ENCODE peak calls at places on chromosomes 13 and 19, in four cellular contexts. P is neural crest cell, W is fibroblast of the aortic adventitia, M is Panc1. Q is an unnamed sample.

GRCh38 chr13:114157869-114158495 is 21.1 kb upstream of the CFAP97D2 start:
- DNase-seq in M (no peak), P (no peak), W (no peak), Q (no peak)

GRCh38 chr19:18401580-18402112 is 4.2 kb upstream of the LRRC25 start:
- DNase-seq in P (no peak), W (peak; percentile 78), M (no peak), Q (no peak)

GRCh38 chr19:33251526-33252090 is 26.0 kb upstream of the SLC7A10 start:
- DNase-seq in P (no peak), W (no peak), M (no peak), Q (no peak)

GRCh38 chr19:33398361-33399060 is 25.0 kb downstream of the CEBPG start:
- DNase-seq in P (no peak), W (no peak), M (no peak), Q (no peak)

GRCh38 chr13:110450016-110450900 is 111.3 kb downstream of the RAB20 start:
- DNase-seq in W (no peak), M (no peak), P (no peak), Q (no peak)

GRCh38 chr13:59398127-59398526 is 765.6 kb downstream of the DIAPH3 start:
- DNase-seq in W (peak; percentile 2), M (no peak), P (no peak), Q (no peak)

GRCh38 chr13:90393408-90393807 is 954.1 kb upstream of the MIR17HG start:
- DNase-seq in P (no peak), M (no peak), W (no peak), Q (no peak)

GRCh38 chr13:49464621-49465325 is 20.7 kb downstream of the SETDB2 start:
- DNase-seq in P (no peak), W (no peak), M (no peak), Q (no peak)

GRCh38 chr19:4866595-4867424 is 657 bp downstream of the PLIN3 start:
- DNase-seq in W (peak; percentile 54), M (no peak), P (peak; percentile 34), Q (no peak)

GRCh38 chr19:40599331-40600085 is 1.7 kb upstream of the LTBP4 start:
- DNase-seq in P (no peak), W (no peak), M (no peak), Q (no peak)

GRCh38 chr19:45351401-45351952 is 10.9 kb downstream of the KLC3 start:
- DNase-seq in W (no peak), P (no peak), M (no peak), Q (no peak)

GRCh38 chr19:917323-918151 is at the start of gene KISS1R:
- DNase-seq in W (peak; percentile 12), M (no peak), P (peak; percentile 55), Q (peak; percentile 37)

GRCh38 chr19:5045015-5045414 is 76.1 kb downstream of the KDM4B start:
- DNase-seq in W (no peak), M (no peak), P (no peak), Q (no peak)

GRCh38 chr19:55598034-55598433 is 1.3 kb downstream of the FIZ1 start:
- DNase-seq in W (no peak), P (no peak), M (no peak), Q (no peak)

GRCh38 chr19:51712461-51713081 is 11.2 kb downstream of the HAS1 start:
- DNase-seq in M (no peak), P (no peak), W (peak; percentile 35), Q (no peak)

GRCh38 chr13:30647420-30647819 is 29.7 kb downstream of the USPL1 start:
- DNase-seq in M (no peak), W (no peak), P (no peak), Q (no peak)

GRCh38 chr19:44401108-44401786 is at the start of gene ZNF285:
- DNase-seq in P (peak; percentile 89), W (peak; percentile 97), M (peak; percentile 67), Q (no peak)

GRCh38 chr19:30318261-30318660 is 53.9 kb upstream of the ZNF536 start:
- DNase-seq in M (no peak), P (no peak), W (no peak), Q (no peak)

Q was measured in NCI-H2029.